ENCODE peak calls at places on chromosomes 6 and 20, in eight cellular contexts. F is fibroblast of the conjunctiva; C is dorsolateral prefrontal cortex; X is D721Med; U is stimulated activated naive B cell treated with anti-CD40 and anti-IgM and Interleukin-4, amounts not matched to agents 10 μg/mL and 1 μg/mL and 100 μg/mL, for 72 hours; Y is CD8-positive, alpha-beta memory T cell; N is foreskin fibroblast; A is Right ventricle myocardium superior. R is an unnamed sample.

GRCh38 chr6:98416027-98416426 is 418.3 kb upstream of the POU3F2 start:
- DNase-seq in F (no peak), C (no peak), X (no peak), U (no peak), Y (no peak), N (no peak), A (no peak), R (no peak)

GRCh38 chr20:2984956-2985661 is 58.3 kb upstream of the GNRH2 start:
- DNase-seq in F (peak; percentile 21), C (no peak), X (no peak), U (no peak), Y (no peak), N (peak; percentile 78), A (no peak), R (no peak)

GRCh38 chr6:80460396-80460912 is 354.0 kb downstream of the BCKDHB start:
- DNase-seq in F (no peak), C (no peak), X (no peak), U (no peak), Y (no peak), N (no peak), A (no peak), R (no peak)

GRCh38 chr6:41780623-41781301 is at the start of gene PRICKLE4:
- DNase-seq in F (no peak), C (no peak), X (no peak), U (no peak), Y (no peak), N (peak; percentile 12), A (peak; percentile 69), R (peak; percentile 47)

GRCh38 chr6:169829786-169830185 is 78.4 kb downstream of the ERMARD start:
- DNase-seq in F (no peak), C (no peak), X (no peak), U (no peak), Y (no peak), N (no peak), A (no peak), R (no peak)

GRCh38 chr6:44235269-44235668 is 11.6 kb upstream of the HSP90AB1 start:
- DNase-seq in F (no peak), C (no peak), X (no peak), U (no peak), Y (no peak), N (no peak), A (no peak), R (no peak)

GRCh38 chr6:104431096-104431495 is 428.6 kb downstream of the HACE1 start:
- DNase-seq in F (no peak), C (no peak), X (no peak), U (no peak), Y (no peak), N (no peak), A (no peak), R (no peak)

GRCh38 chr20:7673841-7674240 is 266.4 kb downstream of the HAO1 start:
- DNase-seq in F (no peak), C (no peak), X (no peak), U (no peak), Y (no peak), N (peak; percentile 65), A (no peak), R (no peak)

GRCh38 chr6:87407531-87407895 is 259 bp upstream of the CFAP206 start:
- DNase-seq in F (no peak), C (no peak), X (no peak), U (no peak), Y (no peak), N (peak; percentile 33), A (peak; percentile 47), R (no peak)

GRCh38 chr6:35139924-35140524 is 1.1 kb downstream of the TCP11 start:
- DNase-seq in F (peak; percentile 70), C (no peak), X (no peak), U (no peak), Y (peak; percentile 46), N (peak; percentile 69), A (no peak), R (peak; percentile 26)

GRCh38 chr20:22686097-22686496 is 101.7 kb upstream of the FOXA2 start:
- DNase-seq in F (peak; percentile 21), C (no peak), X (no peak), U (no peak), Y (no peak), N (peak; percentile 33), A (peak; percentile 68), R (peak; percentile 70)

GRCh38 chr6:113464959-113465358 is 392.2 kb upstream of the MARCKS start:
- DNase-seq in F (peak; percentile 43), C (no peak), X (no peak), U (no peak), Y (no peak), N (peak; percentile 89), A (no peak), R (no peak)

R was measured in psoas muscle.